ENCODE peak calls at places on chromosomes 1 and 21, in four cellular contexts. One of them, this sample, is unnamed.

GRCh38 chr1:99170516-99170915 is 93.8 kb upstream of the PLPPR4 start:
- DNase-seq in A549: peak; percentile 29
- DNase-seq in thoracic aorta: no peak
- DNase-seq in aorta: no peak
- DNase-seq in this sample: no peak

GRCh38 chr1:187396929-187397796 is 568.4 kb downstream of the PLA2G4A start:
- DNase-seq in A549: no peak
- DNase-seq in thoracic aorta: no peak
- DNase-seq in aorta: no peak
- DNase-seq in this sample: no peak

GRCh38 chr21:44018127-44018526 is 6.0 kb downstream of the TRAPPC10 start:
- DNase-seq in A549: no peak
- DNase-seq in thoracic aorta: no peak
- DNase-seq in aorta: peak; percentile 10
- DNase-seq in this sample: no peak

GRCh38 chr1:113530021-113530420 is 139.7 kb downstream of the MAGI3 start:
- DNase-seq in A549: no peak
- DNase-seq in thoracic aorta: no peak
- DNase-seq in aorta: no peak
- DNase-seq in this sample: no peak

GRCh38 chr1:1068374-1069060 is 5.6 kb downstream of the RNF223 start:
- DNase-seq in A549: peak; percentile 35
- DNase-seq in thoracic aorta: no peak
- DNase-seq in aorta: no peak
- DNase-seq in this sample: no peak

GRCh38 chr1:209587778-209588177 is 4.3 kb downstream of the CAMK1G start:
- DNase-seq in A549: no peak
- DNase-seq in thoracic aorta: no peak
- DNase-seq in aorta: no peak
- DNase-seq in this sample: no peak

GRCh38 chr1:7046314-7046713 is 261.1 kb downstream of the CAMTA1 start:
- DNase-seq in A549: no peak
- DNase-seq in thoracic aorta: no peak
- DNase-seq in aorta: no peak
- DNase-seq in this sample: no peak

GRCh38 chr1:63698001-63698838 is 75.6 kb upstream of the ROR1 start:
- DNase-seq in A549: peak; percentile 44
- DNase-seq in thoracic aorta: peak; percentile 49
- DNase-seq in aorta: peak; percentile 80
- DNase-seq in this sample: peak; percentile 89

GRCh38 chr1:45018599-45019230 is 6.7 kb downstream of the UROD start:
- DNase-seq in A549: peak; percentile 24
- DNase-seq in thoracic aorta: no peak
- DNase-seq in aorta: no peak
- DNase-seq in this sample: no peak

GRCh38 chr1:32142446-32143301 is 34.8 kb downstream of the KPNA6 start:
- DNase-seq in A549: peak; percentile 75
- DNase-seq in thoracic aorta: no peak
- DNase-seq in aorta: peak; percentile 55
- DNase-seq in this sample: peak; percentile 80

GRCh38 chr21:17351766-17352165 is 161.1 kb upstream of the CXADR start:
- DNase-seq in A549: no peak
- DNase-seq in thoracic aorta: no peak
- DNase-seq in aorta: no peak
- DNase-seq in this sample: no peak

GRCh38 chr21:32414579-32415358 is 2.3 kb downstream of the EVA1C start:
- DNase-seq in A549: no peak
- DNase-seq in thoracic aorta: no peak
- DNase-seq in aorta: no peak
- DNase-seq in this sample: no peak

GRCh38 chr1:111736548-111737215 is 2.5 kb downstream of the INKA2 start:
- DNase-seq in A549: no peak
- DNase-seq in thoracic aorta: no peak
- DNase-seq in aorta: peak; percentile 60
- DNase-seq in this sample: no peak

GRCh38 chr1:6614019-6614952 is 755 bp downstream of the PHF13 start:
- DNase-seq in A549: no peak
- DNase-seq in thoracic aorta: no peak
- DNase-seq in aorta: peak; percentile 76
- DNase-seq in this sample: peak; percentile 82

GRCh38 chr1:19209439-19209989 is 552 bp downstream of the UBR4 start:
- DNase-seq in A549: peak; percentile 14
- DNase-seq in thoracic aorta: no peak
- DNase-seq in aorta: no peak
- DNase-seq in this sample: peak; percentile 71

GRCh38 chr1:163820190-163820589 is 498.4 kb downstream of the NUF2 start:
- DNase-seq in A549: no peak
- DNase-seq in thoracic aorta: no peak
- DNase-seq in aorta: no peak
- DNase-seq in this sample: no peak

GRCh38 chr1:102858695-102859094 is 249.6 kb downstream of the COL11A1 start:
- DNase-seq in A549: no peak
- DNase-seq in thoracic aorta: no peak
- DNase-seq in aorta: no peak
- DNase-seq in this sample: no peak

GRCh38 chr1:92747735-92748134 is 37.2 kb downstream of the EVI5 start:
- DNase-seq in A549: no peak
- DNase-seq in thoracic aorta: no peak
- DNase-seq in aorta: no peak
- DNase-seq in this sample: no peak

GRCh38 chr1:80164150-80164549 is 1157.6 kb upstream of the ADGRL4 start:
- DNase-seq in A549: no peak
- DNase-seq in thoracic aorta: no peak
- DNase-seq in aorta: no peak
- DNase-seq in this sample: no peak

GRCh38 chr1:226838456-226838855 is 32.0 kb upstream of the PSEN2 start:
- DNase-seq in A549: no peak
- DNase-seq in thoracic aorta: no peak
- DNase-seq in aorta: no peak
- DNase-seq in this sample: no peak

GRCh38 chr1:245412301-245412700 is 257.5 kb downstream of the KIF26B start:
- DNase-seq in A549: no peak
- DNase-seq in thoracic aorta: no peak
- DNase-seq in aorta: no peak
- DNase-seq in this sample: no peak

GRCh38 chr1:87795615-87796337 is 467.1 kb downstream of the LMO4 start:
- DNase-seq in A549: peak; percentile 41
- DNase-seq in thoracic aorta: no peak
- DNase-seq in aorta: no peak
- DNase-seq in this sample: no peak

GRCh38 chr1:200139661-200140250 is 112.2 kb downstream of the NR5A2 start:
- DNase-seq in A549: peak; percentile 60
- DNase-seq in thoracic aorta: no peak
- DNase-seq in aorta: no peak
- DNase-seq in this sample: no peak

GRCh38 chr1:113835686-113836290 is 23.5 kb upstream of the RSBN1 start:
- DNase-seq in A549: peak; percentile 4
- DNase-seq in thoracic aorta: no peak
- DNase-seq in aorta: no peak
- DNase-seq in this sample: no peak

GRCh38 chr1:233815865-233816264 is 88.6 kb upstream of the SLC35F3 start:
- DNase-seq in A549: no peak
- DNase-seq in thoracic aorta: no peak
- DNase-seq in aorta: no peak
- DNase-seq in this sample: no peak

GRCh38 chr1:61434276-61434675 is 290.7 kb downstream of the TM2D1 start:
- DNase-seq in A549: no peak
- DNase-seq in thoracic aorta: no peak
- DNase-seq in aorta: no peak
- DNase-seq in this sample: no peak

GRCh38 chr1:63746129-63746864 is 27.5 kb upstream of the ROR1 start:
- DNase-seq in A549: no peak
- DNase-seq in thoracic aorta: no peak
- DNase-seq in aorta: peak; percentile 66
- DNase-seq in this sample: no peak

GRCh38 chr1:95034506-95034905 is 38.2 kb downstream of the ALG14 start:
- DNase-seq in A549: no peak
- DNase-seq in thoracic aorta: no peak
- DNase-seq in aorta: no peak
- DNase-seq in this sample: no peak

GRCh38 chr1:106568575-106568974 is 487.9 kb upstream of the PRMT6 start:
- DNase-seq in A549: no peak
- DNase-seq in thoracic aorta: no peak
- DNase-seq in aorta: no peak
- DNase-seq in this sample: no peak

GRCh38 chr21:32524010-32524719 is 61.2 kb downstream of the TCP10L start:
- DNase-seq in A549: no peak
- DNase-seq in thoracic aorta: no peak
- DNase-seq in aorta: peak; percentile 52
- DNase-seq in this sample: peak; percentile 63

GRCh38 chr1:70436617-70437236 is 25.7 kb downstream of the CTH start:
- DNase-seq in A549: no peak
- DNase-seq in thoracic aorta: no peak
- DNase-seq in aorta: no peak
- DNase-seq in this sample: no peak

GRCh38 chr1:17611991-17612390 is 72.5 kb downstream of the ARHGEF10L start:
- DNase-seq in A549: no peak
- DNase-seq in thoracic aorta: no peak
- DNase-seq in aorta: no peak
- DNase-seq in this sample: no peak

GRCh38 chr21:27250386-27250785 is 283.5 kb upstream of the ADAMTS5 start:
- DNase-seq in A549: no peak
- DNase-seq in thoracic aorta: no peak
- DNase-seq in aorta: no peak
- DNase-seq in this sample: no peak

GRCh38 chr1:10838541-10838940 is 42.1 kb upstream of the CASZ1 start:
- DNase-seq in A549: no peak
- DNase-seq in thoracic aorta: no peak
- DNase-seq in aorta: no peak
- DNase-seq in this sample: no peak

GRCh38 chr1:110418729-110419128 is 11.2 kb upstream of the LAMTOR5 start:
- DNase-seq in A549: no peak
- DNase-seq in thoracic aorta: no peak
- DNase-seq in aorta: no peak
- DNase-seq in this sample: no peak

GRCh38 chr1:8394456-8395321 is 76.8 kb downstream of the SLC45A1 start:
- DNase-seq in A549: no peak
- DNase-seq in thoracic aorta: no peak
- DNase-seq in aorta: peak; percentile 62
- DNase-seq in this sample: no peak

GRCh38 chr1:37305841-37306240 is 168.5 kb upstream of the ZC3H12A start:
- DNase-seq in A549: no peak
- DNase-seq in thoracic aorta: no peak
- DNase-seq in aorta: no peak
- DNase-seq in this sample: no peak

GRCh38 chr1:186102559-186103148 is 272.4 kb downstream of the TPR start:
- DNase-seq in A549: no peak
- DNase-seq in thoracic aorta: no peak
- DNase-seq in aorta: peak; percentile 65
- DNase-seq in this sample: no peak

GRCh38 chr1:229408458-229409037 is 25.3 kb downstream of the ACTA1 start:
- DNase-seq in A549: no peak
- DNase-seq in thoracic aorta: no peak
- DNase-seq in aorta: no peak
- DNase-seq in this sample: no peak

GRCh38 chr1:2515763-2516080 is 10.7 kb downstream of the PANK4 start:
- DNase-seq in A549: no peak
- DNase-seq in thoracic aorta: no peak
- DNase-seq in aorta: no peak
- DNase-seq in this sample: no peak

GRCh38 chr1:2514863-2515762 is 11.3 kb downstream of the PANK4 start:
- DNase-seq in A549: no peak
- DNase-seq in thoracic aorta: no peak
- DNase-seq in aorta: no peak
- DNase-seq in this sample: no peak

GRCh38 chr1:2516946-2517345 is 9.4 kb downstream of the PANK4 start:
- DNase-seq in A549: no peak
- DNase-seq in thoracic aorta: no peak
- DNase-seq in aorta: no peak
- DNase-seq in this sample: no peak

GRCh38 chr1:2517966-2518365 is 8.4 kb downstream of the PANK4 start:
- DNase-seq in A549: no peak
- DNase-seq in thoracic aorta: no peak
- DNase-seq in aorta: no peak
- DNase-seq in this sample: no peak

DNA sequence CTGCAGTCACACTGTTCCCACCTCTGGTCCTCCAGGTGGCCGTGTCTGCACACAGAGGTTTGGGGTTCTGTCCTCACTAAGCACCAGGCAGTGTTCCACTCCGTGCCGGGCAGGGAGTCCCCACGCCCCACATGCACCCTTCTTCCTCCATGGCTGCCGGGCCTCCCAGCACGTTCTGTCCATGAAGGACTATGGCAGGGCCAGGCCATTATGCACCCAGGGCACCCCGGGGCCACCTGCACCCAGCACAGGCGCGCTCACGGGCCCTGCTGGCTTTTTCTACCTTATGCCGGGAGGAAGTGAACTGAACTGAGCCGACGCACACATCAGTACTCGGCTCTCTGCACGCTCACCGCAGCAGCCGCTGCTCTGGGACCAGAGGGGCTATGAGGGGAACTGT is 10.3 kb downstream of the PANK4 start:
- DNase-seq in A549: no peak
- DNase-seq in thoracic aorta: no peak
- DNase-seq in aorta: no peak
- DNase-seq in this sample: no peak
- H3K27ac ChIP-seq in A549: no peak overlapping the region
- H3K27ac ChIP-seq in thoracic aorta: no peak overlapping the region
- H3K27ac ChIP-seq in aorta: no peak overlapping the region
- H3K27ac ChIP-seq in this sample: no peak overlapping the region

GRCh38 chr1:12015001-12015491 is 4.3 kb upstream of the MIIP start:
- DNase-seq in A549: no peak
- DNase-seq in thoracic aorta: no peak
- DNase-seq in aorta: no peak
- DNase-seq in this sample: no peak
- H3K27ac ChIP-seq in A549: no peak overlapping the region
- H3K27ac ChIP-seq in thoracic aorta: no peak overlapping the region
- H3K27ac ChIP-seq in aorta: no peak overlapping the region
- H3K27ac ChIP-seq in this sample: no peak overlapping the region

GRCh38 chr1:161307892-161308638 is 1.7 kb downstream of the MPZ start:
- DNase-seq in A549: no peak
- DNase-seq in thoracic aorta: no peak
- DNase-seq in aorta: no peak
- DNase-seq in this sample: no peak
- H3K27ac ChIP-seq in A549: no peak overlapping the region
- H3K27ac ChIP-seq in thoracic aorta: no peak overlapping the region
- H3K27ac ChIP-seq in aorta: no peak overlapping the region
- H3K27ac ChIP-seq in this sample: no peak overlapping the region

GRCh38 chr1:41679994-41680393 is 195.5 kb upstream of the EDN2 start:
- DNase-seq in A549: no peak
- DNase-seq in thoracic aorta: no peak
- DNase-seq in aorta: no peak
- DNase-seq in this sample: no peak

GRCh38 chr1:41682149-41682548 is 197.7 kb upstream of the EDN2 start:
- DNase-seq in A549: no peak
- DNase-seq in thoracic aorta: no peak
- DNase-seq in aorta: no peak
- DNase-seq in this sample: no peak

GRCh38 chr1:41681331-41682136 is 197.1 kb upstream of the EDN2 start:
- DNase-seq in A549: no peak
- DNase-seq in thoracic aorta: no peak
- DNase-seq in aorta: no peak
- DNase-seq in this sample: no peak

GRCh38 chr1:41683681-41684500 is 199.4 kb upstream of the EDN2 start:
- DNase-seq in A549: no peak
- DNase-seq in thoracic aorta: no peak
- DNase-seq in aorta: no peak
- DNase-seq in this sample: no peak

GRCh38 chr1:41682845-41683630 is 198.6 kb upstream of the EDN2 start:
- DNase-seq in A549: no peak
- DNase-seq in thoracic aorta: no peak
- DNase-seq in aorta: no peak
- DNase-seq in this sample: no peak
- H3K27ac ChIP-seq in A549: no peak overlapping the region
- H3K27ac ChIP-seq in thoracic aorta: no peak overlapping the region
- H3K27ac ChIP-seq in aorta: no peak overlapping the region
- H3K27ac ChIP-seq in this sample: no peak overlapping the region

This sample was measured in sigmoid colon.